ENCODE peak calls at places on chromosomes 7 and 10, in four cellular contexts. V is K562, J is endothelial cell of umbilical vein, S is GM12878. E is an unnamed sample. For H3K4me1, the result is how much of the 10 kb centered on the place peaks cover.

GRCh38 chr10:61812920-61813319 is 88.6 kb upstream of the ARID5B start:
- DNase-seq in V (no peak), J (no peak), S (no peak), E (no peak)

GRCh38 chr7:43905954-43906326 is 456 bp downstream of the URGCP start:
- DNase-seq in V (no peak), J (peak), S (no peak), E (peak)

GRCh38 chr7:11587048-11587447 is 244.9 kb downstream of the THSD7A start:
- DNase-seq in V (no peak), J (no peak), S (no peak), E (no peak)

GRCh38 chr7:56218510-56218909 is 102.3 kb upstream of the NUPR2 start:
- DNase-seq in V (no peak), J (no peak), S (no peak), E (no peak)

GRCh38 chr7:22726345-22726848 is 603 bp upstream of the IL6 start:
- DNase-seq in V (peak), J (peak), S (no peak), E (peak)

GRCh38 chr10:124703778-124704427 is 40.3 kb downstream of the FAM53B start:
- DNase-seq in V (no peak), J (peak), S (no peak), E (no peak)

GRCh38 chr10:55470840-55471239 is 669.8 kb upstream of the PCDH15 start:
- DNase-seq in V (no peak), J (no peak), S (no peak), E (no peak)

GRCh38 chr7:148289630-148290029 is 300.9 kb upstream of the C7orf33 start:
- DNase-seq in V (no peak), J (no peak), S (no peak), E (no peak)

GRCh38 chr7:19117870-19118608 is 603 bp upstream of the TWIST1 start:
- DNase-seq in V (no peak), J (no peak), S (no peak), E (peak)

GRCh38 chr10:132275426-132276178 is 32.1 kb downstream of the STK32C start:
- DNase-seq in V (no peak), J (no peak), S (no peak), E (no peak)

GRCh38 chr10:113960617-113961260 is 82.9 kb upstream of the ADRB1 start:
- DNase-seq in V (no peak), J (no peak), S (no peak), E (no peak)

GRCh38 chr10:12605580-12606405 is 256.4 kb downstream of the CAMK1D start:
- DNase-seq in V (no peak), J (no peak), S (no peak), E (peak)

GRCh38 chr7:128178611-128179010 is 62.5 kb upstream of the LEP start:
- DNase-seq in V (no peak), J (no peak), S (no peak), E (no peak)

GRCh38 chr10:119346063-119346835 is 138.9 kb downstream of the GRK5 start:
- DNase-seq in V (no peak), J (no peak), S (no peak), E (no peak)

GRCh38 chr7:95881597-95881996 is 109.2 kb downstream of the DYNC1I1 start:
- DNase-seq in V (no peak), J (peak), S (no peak), E (no peak)

GRCh38 chr7:83065714-83066113 is 97.0 kb downstream of the PCLO start:
- DNase-seq in V (no peak), J (peak), S (no peak), E (no peak)

GRCh38 chr7:131511774-131512535 is 44.5 kb downstream of the PODXL start:
- DNase-seq in V (no peak), J (peak), S (no peak), E (no peak)

GRCh38 chr7:92461027-92462003 is 14.0 kb downstream of the GATAD1 start:
- DNase-seq in V (peak), J (peak), S (no peak), E (peak)

GRCh38 chr7:43584200-43584586 is 1.3 kb downstream of the STK17A start:
- DNase-seq in V (no peak), J (peak), S (no peak), E (peak)

GRCh38 chr7:44348300-44348699 is 22.9 kb upstream of the CAMK2B start:
- DNase-seq in V (peak), J (peak), S (no peak), E (peak)

GRCh38 chr7:120302190-120302589 is 29.2 kb downstream of the KCND2 start:
- DNase-seq in V (no peak), J (no peak), S (no peak), E (no peak)

GRCh38 chr7:103521917-103522316 is 75.9 kb upstream of the SLC26A5 start:
- DNase-seq in V (no peak), J (no peak), S (no peak), E (no peak)

GRCh38 chr7:146150153-146150552 is 33.6 kb downstream of the CNTNAP2 start:
- DNase-seq in V (no peak), J (no peak), S (no peak), E (no peak)
- TF ChIP-seq FOS in V (no peak), J (no peak), S (no peak), E (no peak)

DNA sequence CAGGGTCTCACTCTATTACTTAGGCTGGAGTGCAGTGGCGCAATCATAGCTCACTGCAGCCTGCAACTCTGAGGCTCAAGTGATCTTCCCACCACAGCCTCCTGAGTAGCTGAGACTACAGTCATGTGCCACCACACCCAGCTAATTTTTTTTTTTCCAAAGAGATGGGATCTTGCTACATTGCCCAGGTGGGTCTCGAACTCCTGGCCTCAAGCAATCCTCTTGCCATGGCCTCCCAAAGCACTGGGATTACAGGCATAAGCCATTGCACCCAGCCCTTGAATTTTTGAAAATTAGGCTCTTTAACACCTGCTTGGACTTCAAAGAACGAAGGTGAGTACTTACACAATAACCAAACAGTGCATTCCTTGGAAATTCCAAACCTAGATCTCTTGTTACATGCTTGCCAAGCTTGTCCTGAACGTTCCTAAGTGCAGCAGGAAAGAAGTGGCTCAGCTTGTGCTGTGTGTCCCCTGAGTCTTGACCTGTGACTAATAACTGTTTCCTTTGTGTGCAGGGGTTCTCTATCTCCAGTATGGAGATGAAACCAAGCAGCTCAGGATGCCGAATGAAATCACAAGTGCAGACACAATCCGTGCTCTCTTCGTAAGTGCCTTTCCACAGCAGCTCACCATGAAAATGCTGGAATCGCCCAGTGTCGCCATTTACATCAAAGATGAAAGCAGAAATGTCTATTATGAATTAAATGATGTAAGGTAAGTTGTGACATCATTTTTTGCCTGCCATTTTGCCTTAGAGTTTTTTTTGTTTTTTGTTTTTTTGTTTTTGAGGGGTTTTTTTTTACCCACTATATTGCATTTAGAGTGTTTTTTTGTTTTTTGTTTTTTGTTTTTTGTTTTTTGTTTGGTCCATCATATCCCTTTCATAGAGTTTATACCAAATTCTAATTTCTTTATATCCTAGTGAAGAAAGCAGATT is 223.8 kb downstream of the KIAA1217 start:
- DNase-seq in V (no peak), J (no peak), S (no peak), E (peak)
- H3K4me1 ChIP-seq in V (under half), J (under half), S (under half), E (under half)

GRCh38 chr10:126674741-126675515 is 4.4 kb upstream of the C10orf90 start:
- DNase-seq in V (no peak), J (no peak), S (no peak), E (no peak)
- TF ChIP-seq FOS in V (no peak), J (no peak), S (no peak), E (no peak)

GRCh38 chr7:138194567-138194966 is 118.3 kb downstream of the AKR1D1 start:
- DNase-seq in V (no peak), J (no peak), S (no peak), E (no peak)
- H3K4me1 ChIP-seq in V (under half), J (under half), S (under half), E (under half)

DNA sequence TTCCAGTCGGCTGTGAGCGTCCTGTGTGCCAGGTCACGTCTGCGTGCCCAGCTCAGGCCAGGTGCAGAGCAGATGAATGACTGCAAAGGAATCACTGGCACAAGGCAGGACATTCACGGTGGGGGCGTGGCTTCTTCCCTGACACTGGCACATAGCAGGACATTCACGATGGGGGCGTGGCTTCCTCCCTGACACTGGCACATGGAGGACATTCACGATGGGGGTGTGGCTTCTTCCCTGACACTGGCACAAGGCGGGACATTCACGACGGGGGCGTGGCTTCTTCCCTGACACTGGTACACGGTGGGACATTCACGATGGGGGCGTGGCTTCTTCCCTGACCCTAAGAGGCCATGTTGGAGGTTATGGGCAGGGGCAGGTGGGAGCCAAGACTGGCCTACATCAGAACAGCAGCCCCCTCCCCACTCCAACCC is 64.3 kb downstream of the MYL10 start:
- DNase-seq in V (peak), J (peak), S (no peak), E (no peak)
- TF ChIP-seq FOS in V (no peak), J (no peak), S (no peak), E (no peak)

GRCh38 chr10:92305133-92306072 is 14.4 kb downstream of the MARCHF5 start:
- DNase-seq in V (no peak), J (no peak), S (no peak), E (no peak)
- H3K4me1 ChIP-seq in V (under half), J (under half), S (under half), E (under half)